ENCODE peak calls at places on chromosome 1, in ten cellular contexts. One of them, this sample, is unnamed.
A peak's percentile ranks its signal among the peaks of the same experiment; 100 is the strongest.

GRCh38 chr1:245129811-245130210 is 25.0 kb upstream of the KIF26B start:
- DNase-seq in MG63: no peak
- DNase-seq in fibroblast of lung: peak; percentile 10
- DNase-seq in aorta: no peak
- DNase-seq in OCI-LY7: no peak
- DNase-seq in astrocyte: peak; percentile 31
- DNase-seq in thoracic aorta: no peak
- DNase-seq in heart right ventricle: no peak
- DNase-seq in heart left ventricle: no peak
- DNase-seq in A673: no peak
- DNase-seq in this sample: no peak

GRCh38 chr1:113758631-113759340 is 500 bp downstream of the PHTF1 start:
- DNase-seq in MG63: peak; percentile 78
- DNase-seq in fibroblast of lung: peak; percentile 43
- DNase-seq in aorta: peak; percentile 82
- DNase-seq in OCI-LY7: peak; percentile 68
- DNase-seq in astrocyte: peak; percentile 24
- DNase-seq in thoracic aorta: peak; percentile 12
- DNase-seq in heart right ventricle: peak; percentile 57
- DNase-seq in heart left ventricle: peak; percentile 71
- DNase-seq in A673: peak; percentile 61
- DNase-seq in this sample: peak; percentile 66

GRCh38 chr1:38787041-38787440 is 72.5 kb downstream of the RRAGC start:
- DNase-seq in MG63: no peak
- DNase-seq in fibroblast of lung: no peak
- DNase-seq in aorta: no peak
- DNase-seq in OCI-LY7: no peak
- DNase-seq in astrocyte: no peak
- DNase-seq in thoracic aorta: no peak
- DNase-seq in heart right ventricle: no peak
- DNase-seq in heart left ventricle: no peak
- DNase-seq in A673: peak; percentile 23
- DNase-seq in this sample: no peak

GRCh38 chr1:86641318-86641717 is 63.1 kb upstream of the SH3GLB1 start:
- DNase-seq in MG63: no peak
- DNase-seq in fibroblast of lung: no peak
- DNase-seq in aorta: no peak
- DNase-seq in OCI-LY7: no peak
- DNase-seq in astrocyte: no peak
- DNase-seq in thoracic aorta: no peak
- DNase-seq in heart right ventricle: no peak
- DNase-seq in heart left ventricle: no peak
- DNase-seq in A673: no peak
- DNase-seq in this sample: no peak

GRCh38 chr1:31708324-31708723 is 4.5 kb upstream of the COL16A1 start:
- DNase-seq in MG63: peak; percentile 72
- DNase-seq in fibroblast of lung: no peak
- DNase-seq in aorta: no peak
- DNase-seq in OCI-LY7: no peak
- DNase-seq in astrocyte: peak; percentile 23
- DNase-seq in thoracic aorta: no peak
- DNase-seq in heart right ventricle: no peak
- DNase-seq in heart left ventricle: no peak
- DNase-seq in A673: no peak
- DNase-seq in this sample: no peak

GRCh38 chr1:27643626-27644368 is 8.8 kb upstream of the FGR start:
- DNase-seq in MG63: peak; percentile 52
- DNase-seq in fibroblast of lung: peak; percentile 61
- DNase-seq in aorta: peak; percentile 73
- DNase-seq in OCI-LY7: peak; percentile 77
- DNase-seq in astrocyte: peak; percentile 12
- DNase-seq in thoracic aorta: no peak
- DNase-seq in heart right ventricle: peak; percentile 57
- DNase-seq in heart left ventricle: no peak
- DNase-seq in A673: peak; percentile 73
- DNase-seq in this sample: peak; percentile 60

GRCh38 chr1:181482521-181483083 is 715 bp upstream of the CACNA1E start:
- DNase-seq in MG63: peak; percentile 43
- DNase-seq in fibroblast of lung: no peak
- DNase-seq in aorta: peak; percentile 49
- DNase-seq in OCI-LY7: no peak
- DNase-seq in astrocyte: no peak
- DNase-seq in thoracic aorta: no peak
- DNase-seq in heart right ventricle: no peak
- DNase-seq in heart left ventricle: peak; percentile 26
- DNase-seq in A673: peak; percentile 23
- DNase-seq in this sample: peak; percentile 73

GRCh38 chr1:245099401-245099800 is 55.4 kb upstream of the KIF26B start:
- DNase-seq in MG63: no peak
- DNase-seq in fibroblast of lung: no peak
- DNase-seq in aorta: no peak
- DNase-seq in OCI-LY7: no peak
- DNase-seq in astrocyte: no peak
- DNase-seq in thoracic aorta: no peak
- DNase-seq in heart right ventricle: no peak
- DNase-seq in heart left ventricle: no peak
- DNase-seq in A673: no peak
- DNase-seq in this sample: no peak

GRCh38 chr1:152109998-152110294 is 5.3 kb downstream of the TCHH start:
- DNase-seq in MG63: no peak
- DNase-seq in fibroblast of lung: peak; percentile 7
- DNase-seq in aorta: no peak
- DNase-seq in OCI-LY7: no peak
- DNase-seq in astrocyte: no peak
- DNase-seq in thoracic aorta: no peak
- DNase-seq in heart right ventricle: no peak
- DNase-seq in heart left ventricle: no peak
- DNase-seq in A673: no peak
- DNase-seq in this sample: no peak

GRCh38 chr1:152110365-152110859 is 4.8 kb downstream of the TCHH start:
- DNase-seq in MG63: peak; percentile 64
- DNase-seq in fibroblast of lung: peak; percentile 42
- DNase-seq in aorta: peak; percentile 57
- DNase-seq in OCI-LY7: no peak
- DNase-seq in astrocyte: peak; percentile 46
- DNase-seq in thoracic aorta: no peak
- DNase-seq in heart right ventricle: no peak
- DNase-seq in heart left ventricle: no peak
- DNase-seq in A673: peak; percentile 79
- DNase-seq in this sample: peak; percentile 40

GRCh38 chr1:152107984-152108898 is 7.0 kb downstream of the TCHH start:
- DNase-seq in MG63: peak; percentile 40
- DNase-seq in fibroblast of lung: peak; percentile 82
- DNase-seq in aorta: peak; percentile 58
- DNase-seq in OCI-LY7: no peak
- DNase-seq in astrocyte: peak; percentile 48
- DNase-seq in thoracic aorta: no peak
- DNase-seq in heart right ventricle: no peak
- DNase-seq in heart left ventricle: no peak
- DNase-seq in A673: no peak
- DNase-seq in this sample: peak; percentile 18

GRCh38 chr1:152108899-152109222 is 6.4 kb downstream of the TCHH start:
- DNase-seq in MG63: no peak
- DNase-seq in fibroblast of lung: no peak
- DNase-seq in aorta: peak; percentile 54
- DNase-seq in OCI-LY7: no peak
- DNase-seq in astrocyte: no peak
- DNase-seq in thoracic aorta: no peak
- DNase-seq in heart right ventricle: no peak
- DNase-seq in heart left ventricle: no peak
- DNase-seq in A673: no peak
- DNase-seq in this sample: peak; percentile 23

DNA sequence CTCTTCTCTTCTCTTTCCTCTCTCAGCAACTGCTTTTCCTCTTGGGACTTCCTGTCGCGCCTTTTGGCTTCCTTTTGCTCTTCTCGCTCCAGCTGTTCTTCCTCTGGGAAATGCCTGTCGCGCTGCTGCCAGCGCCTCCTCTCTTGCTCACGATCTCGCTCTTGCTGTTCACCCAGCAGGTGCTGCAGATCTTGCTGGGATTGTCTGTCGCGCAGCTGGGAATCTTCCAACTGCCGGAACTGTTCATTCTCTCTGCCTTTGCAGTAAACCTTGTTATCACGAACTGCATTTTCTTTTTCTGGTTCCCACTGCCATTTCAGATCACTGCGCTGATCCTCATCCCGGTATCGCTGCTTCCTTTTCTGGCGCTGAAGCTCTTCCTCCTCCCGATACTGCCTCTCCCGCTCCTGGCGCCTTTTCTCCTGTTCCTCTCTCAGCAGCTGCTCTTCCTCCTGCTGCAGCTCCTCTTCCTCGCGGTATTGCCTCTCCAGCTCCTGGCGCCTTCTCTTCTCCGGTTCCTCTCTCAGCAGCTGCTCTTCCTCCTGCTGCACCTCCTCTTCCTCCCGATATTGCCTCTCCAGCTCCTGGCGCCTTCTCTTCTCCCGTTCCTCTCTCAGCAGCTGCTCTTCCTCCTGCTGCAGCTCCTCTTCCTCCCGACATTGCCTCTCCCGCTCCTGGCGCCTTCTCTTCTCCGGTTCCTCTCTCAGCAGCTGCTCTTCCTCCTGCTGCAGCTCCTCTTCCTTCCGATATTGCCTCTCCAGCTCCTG is 5.8 kb downstream of the TCHH start:
- DNase-seq in MG63: no peak
- DNase-seq in fibroblast of lung: peak; percentile 10
- DNase-seq in aorta: no peak
- DNase-seq in OCI-LY7: no peak
- DNase-seq in astrocyte: no peak
- DNase-seq in thoracic aorta: no peak
- DNase-seq in heart right ventricle: no peak
- DNase-seq in heart left ventricle: no peak
- DNase-seq in A673: peak; percentile 52
- DNase-seq in this sample: peak; percentile 17
- H3K9me3 ChIP-seq in MG63: peaks cover 11% of the 10 kb centered on the region
- H3K9me3 ChIP-seq in fibroblast of lung: no peaks in the 10 kb centered on the region
- H3K9me3 ChIP-seq in aorta: peaks cover 8% of the 10 kb centered on the region
- H3K9me3 ChIP-seq in OCI-LY7: no peaks in the 10 kb centered on the region
- H3K9me3 ChIP-seq in astrocyte: peaks cover 15% of the 10 kb centered on the region
- H3K9me3 ChIP-seq in thoracic aorta: no peaks in the 10 kb centered on the region
- H3K9me3 ChIP-seq in heart right ventricle: no peaks in the 10 kb centered on the region
- H3K9me3 ChIP-seq in heart left ventricle: peaks cover 22% of the 10 kb centered on the region
- H3K9me3 ChIP-seq in A673: peaks cover 26% of the 10 kb centered on the region
- H3K9me3 ChIP-seq in this sample: no peaks in the 10 kb centered on the region

GRCh38 chr1:209761021-209761635 is 5.3 kb downstream of the TRAF3IP3 start:
- DNase-seq in MG63: no peak
- DNase-seq in fibroblast of lung: no peak
- DNase-seq in aorta: no peak
- DNase-seq in OCI-LY7: no peak
- DNase-seq in astrocyte: no peak
- DNase-seq in thoracic aorta: no peak
- DNase-seq in heart right ventricle: no peak
- DNase-seq in heart left ventricle: no peak
- DNase-seq in A673: no peak
- DNase-seq in this sample: no peak

GRCh38 chr1:209756608-209757445 is 974 bp downstream of the TRAF3IP3 start:
- DNase-seq in MG63: no peak
- DNase-seq in fibroblast of lung: no peak
- DNase-seq in aorta: peak; percentile 68
- DNase-seq in OCI-LY7: peak; percentile 52
- DNase-seq in astrocyte: no peak
- DNase-seq in thoracic aorta: no peak
- DNase-seq in heart right ventricle: no peak
- DNase-seq in heart left ventricle: peak; percentile 35
- DNase-seq in A673: no peak
- DNase-seq in this sample: no peak

GRCh38 chr1:209759829-209760359 is 4.0 kb downstream of the TRAF3IP3 start:
- DNase-seq in MG63: no peak
- DNase-seq in fibroblast of lung: no peak
- DNase-seq in aorta: no peak
- DNase-seq in OCI-LY7: no peak
- DNase-seq in astrocyte: no peak
- DNase-seq in thoracic aorta: no peak
- DNase-seq in heart right ventricle: no peak
- DNase-seq in heart left ventricle: no peak
- DNase-seq in A673: no peak
- DNase-seq in this sample: no peak

GRCh38 chr1:209755926-209756607 is at the start of gene TRAF3IP3:
- DNase-seq in MG63: no peak
- DNase-seq in fibroblast of lung: no peak
- DNase-seq in aorta: peak; percentile 73
- DNase-seq in OCI-LY7: peak; percentile 86
- DNase-seq in astrocyte: no peak
- DNase-seq in thoracic aorta: no peak
- DNase-seq in heart right ventricle: peak; percentile 21
- DNase-seq in heart left ventricle: peak; percentile 40
- DNase-seq in A673: no peak
- DNase-seq in this sample: peak; percentile 37

GRCh38 chr1:209758360-209758759 is 2.5 kb downstream of the TRAF3IP3 start:
- DNase-seq in MG63: no peak
- DNase-seq in fibroblast of lung: no peak
- DNase-seq in aorta: no peak
- DNase-seq in OCI-LY7: no peak
- DNase-seq in astrocyte: no peak
- DNase-seq in thoracic aorta: no peak
- DNase-seq in heart right ventricle: no peak
- DNase-seq in heart left ventricle: no peak
- DNase-seq in A673: no peak
- DNase-seq in this sample: no peak
- H3K4me3 ChIP-seq in MG63: no peak overlapping the region
- H3K4me3 ChIP-seq in fibroblast of lung: no peak overlapping the region
- H3K4me3 ChIP-seq in aorta: no peak overlapping the region
- H3K4me3 ChIP-seq in OCI-LY7: no peak overlapping the region
- H3K4me3 ChIP-seq in astrocyte: no peak overlapping the region
- H3K4me3 ChIP-seq in thoracic aorta: no peak overlapping the region
- H3K4me3 ChIP-seq in heart right ventricle: no peak overlapping the region
- H3K4me3 ChIP-seq in heart left ventricle: no peak overlapping the region
- H3K4me3 ChIP-seq in A673: no peak overlapping the region
- H3K4me3 ChIP-seq in this sample: no peak overlapping the region

GRCh38 chr1:30147188-30147587 is 576.2 kb downstream of the MATN1 start:
- DNase-seq in MG63: no peak
- DNase-seq in fibroblast of lung: no peak
- DNase-seq in aorta: no peak
- DNase-seq in OCI-LY7: no peak
- DNase-seq in astrocyte: no peak
- DNase-seq in thoracic aorta: no peak
- DNase-seq in heart right ventricle: no peak
- DNase-seq in heart left ventricle: peak; percentile 4
- DNase-seq in A673: peak; percentile 50
- DNase-seq in this sample: no peak

GRCh38 chr1:30151826-30152225 is 571.6 kb downstream of the MATN1 start:
- DNase-seq in MG63: no peak
- DNase-seq in fibroblast of lung: no peak
- DNase-seq in aorta: no peak
- DNase-seq in OCI-LY7: no peak
- DNase-seq in astrocyte: no peak
- DNase-seq in thoracic aorta: no peak
- DNase-seq in heart right ventricle: no peak
- DNase-seq in heart left ventricle: no peak
- DNase-seq in A673: no peak
- DNase-seq in this sample: no peak

GRCh38 chr1:30148676-30149075 is 574.7 kb downstream of the MATN1 start:
- DNase-seq in MG63: no peak
- DNase-seq in fibroblast of lung: no peak
- DNase-seq in aorta: no peak
- DNase-seq in OCI-LY7: no peak
- DNase-seq in astrocyte: no peak
- DNase-seq in thoracic aorta: no peak
- DNase-seq in heart right ventricle: no peak
- DNase-seq in heart left ventricle: no peak
- DNase-seq in A673: no peak
- DNase-seq in this sample: no peak

GRCh38 chr1:30151119-30151518 is 572.3 kb downstream of the MATN1 start:
- DNase-seq in MG63: no peak
- DNase-seq in fibroblast of lung: no peak
- DNase-seq in aorta: no peak
- DNase-seq in OCI-LY7: no peak
- DNase-seq in astrocyte: no peak
- DNase-seq in thoracic aorta: no peak
- DNase-seq in heart right ventricle: no peak
- DNase-seq in heart left ventricle: no peak
- DNase-seq in A673: no peak
- DNase-seq in this sample: no peak

DNA sequence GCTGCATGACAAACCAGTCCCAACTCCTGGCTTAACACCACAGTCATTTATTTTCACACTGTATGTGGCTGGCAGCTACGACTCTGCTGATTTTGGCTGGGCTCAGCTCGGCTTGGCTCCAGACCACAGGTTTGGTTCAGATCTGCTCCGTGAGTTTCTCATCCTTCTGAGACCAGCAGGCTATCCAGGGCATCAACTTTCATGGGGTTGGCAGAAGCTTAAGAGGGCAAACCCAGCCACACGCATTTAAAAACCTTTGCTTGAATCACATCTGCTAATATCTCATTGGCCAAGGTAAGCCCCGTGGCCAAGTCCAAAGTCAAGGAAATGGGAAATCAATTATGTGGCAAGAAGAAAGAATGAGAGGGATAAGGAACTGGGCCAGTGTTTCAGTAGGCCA is 574.2 kb downstream of the MATN1 start:
- DNase-seq in MG63: peak; percentile 16
- DNase-seq in fibroblast of lung: no peak
- DNase-seq in aorta: no peak
- DNase-seq in OCI-LY7: no peak
- DNase-seq in astrocyte: no peak
- DNase-seq in thoracic aorta: no peak
- DNase-seq in heart right ventricle: no peak
- DNase-seq in heart left ventricle: no peak
- DNase-seq in A673: no peak
- DNase-seq in this sample: no peak
- H3K9me3 ChIP-seq in MG63: no peaks in the 10 kb centered on the region
- H3K9me3 ChIP-seq in fibroblast of lung: no peaks in the 10 kb centered on the region
- H3K9me3 ChIP-seq in aorta: peaks cover 7% of the 10 kb centered on the region
- H3K9me3 ChIP-seq in OCI-LY7: no peaks in the 10 kb centered on the region
- H3K9me3 ChIP-seq in astrocyte: peaks cover 4% of the 10 kb centered on the region
- H3K9me3 ChIP-seq in thoracic aorta: peaks cover 3% of the 10 kb centered on the region
- H3K9me3 ChIP-seq in heart right ventricle: no peaks in the 10 kb centered on the region
- H3K9me3 ChIP-seq in heart left ventricle: peaks cover 6% of the 10 kb centered on the region
- H3K9me3 ChIP-seq in A673: peaks cover 8% of the 10 kb centered on the region
- H3K9me3 ChIP-seq in this sample: no peaks in the 10 kb centered on the region

GRCh38 chr1:219506337-219506944 is 106.5 kb downstream of the ZC3H11B start:
- DNase-seq in MG63: no peak
- DNase-seq in fibroblast of lung: no peak
- DNase-seq in aorta: no peak
- DNase-seq in OCI-LY7: no peak
- DNase-seq in astrocyte: no peak
- DNase-seq in thoracic aorta: no peak
- DNase-seq in heart right ventricle: no peak
- DNase-seq in heart left ventricle: no peak
- DNase-seq in A673: no peak
- DNase-seq in this sample: no peak
- H3K4me3 ChIP-seq in MG63: no peak overlapping the region
- H3K4me3 ChIP-seq in fibroblast of lung: no peak overlapping the region
- H3K4me3 ChIP-seq in aorta: no peak overlapping the region
- H3K4me3 ChIP-seq in OCI-LY7: no peak overlapping the region
- H3K4me3 ChIP-seq in astrocyte: no peak overlapping the region
- H3K4me3 ChIP-seq in thoracic aorta: no peak overlapping the region
- H3K4me3 ChIP-seq in heart right ventricle: no peak overlapping the region
- H3K4me3 ChIP-seq in heart left ventricle: no peak overlapping the region
- H3K4me3 ChIP-seq in A673: no peak overlapping the region
- H3K4me3 ChIP-seq in this sample: no peak overlapping the region

This sample was measured in testis.